ENCODE peak calls at places on chromosome 19, in six cellular contexts. R, P, I, W, D and Q are unnamed samples.

GRCh38 chr19:46487802-46488445 is 7.7 kb downstream of the PNMA8B start:
- DNase-seq in P (peak; percentile 47), W (peak; percentile 58), R (peak; percentile 71), D (peak; percentile 67), I (peak; percentile 80), Q (peak; percentile 80)

GRCh38 chr19:16998635-16999194 is 27.9 kb downstream of the CPAMD8 start:
- DNase-seq in R (no peak), I (no peak), D (no peak), W (no peak), P (no peak), Q (no peak)

GRCh38 chr19:3743486-3743885 is 18.0 kb downstream of the APBA3 start:
- DNase-seq in P (no peak), R (no peak), W (peak; percentile 15), I (no peak), D (no peak), Q (no peak)

GRCh38 chr19:48135411-48135810 is 24.8 kb upstream of the PLA2G4C start:
- DNase-seq in W (peak; percentile 17), I (no peak), R (no peak), P (no peak), D (no peak), Q (no peak)

GRCh38 chr19:23049256-23049655 is 46.3 kb upstream of the ZNF728 start:
- DNase-seq in I (no peak), P (no peak), D (no peak), W (no peak), R (no peak), Q (no peak)

GRCh38 chr19:38505958-38506357 is 72.5 kb downstream of the RYR1 start:
- DNase-seq in D (no peak), P (no peak), W (no peak), I (no peak), R (no peak), Q (no peak)

GRCh38 chr19:19997656-19998268 is 41.5 kb downstream of the ZNF682 start:
- DNase-seq in W (no peak), I (no peak), P (peak; percentile 48), D (no peak), R (no peak), Q (peak; percentile 57)

GRCh38 chr19:42286349-42287016 is 15.4 kb upstream of the PRR19 start:
- DNase-seq in I (no peak), R (peak; percentile 71), W (peak; percentile 57), D (no peak), P (no peak), Q (peak; percentile 65)

GRCh38 chr19:3404324-3405260 is 38.2 kb downstream of the NFIC start:
- DNase-seq in D (peak; percentile 78), I (peak; percentile 87), R (peak; percentile 94), W (peak; percentile 83), P (no peak), Q (peak; percentile 93)

GRCh38 chr19:2983351-2984195 is 6.2 kb downstream of the TLE6 start:
- DNase-seq in P (no peak), I (peak; percentile 49), W (peak; percentile 64), D (no peak), R (peak; percentile 83), Q (peak; percentile 71)

GRCh38 chr19:47598407-47599349 is 10.3 kb upstream of the BICRA start:
- DNase-seq in D (no peak), I (no peak), R (peak; percentile 60), P (no peak), W (peak; percentile 86), Q (peak; percentile 26)

GRCh38 chr19:18637644-18638630 is 1.1 kb downstream of the KLHL26 start:
- DNase-seq in I (no peak), W (no peak), D (no peak), R (no peak), P (no peak), Q (peak; percentile 79)

GRCh38 chr19:50147462-50148423 is 15.3 kb downstream of the IZUMO2 start:
- DNase-seq in W (peak; percentile 92), R (peak; percentile 91), D (peak; percentile 62), I (peak; percentile 83), P (peak; percentile 61), Q (peak; percentile 93)